ENCODE peak calls at places on chromosomes 5 and 9, in five cellular contexts. J, T, Y, N and M are unnamed samples.
A peak's percentile ranks its signal among the peaks of the same experiment; 100 is the strongest.

GRCh38 chr9:134637696-134638502 is 3.7 kb upstream of the COL5A1 start:
- DNase-seq in J (no peak), T (no peak), Y (no peak), N (no peak), M (no peak)

GRCh38 chr9:77488439-77489126 is 159.5 kb downstream of the GNA14 start:
- DNase-seq in T (no peak), Y (no peak), J (no peak), N (no peak), M (no peak)

GRCh38 chr9:5008206-5008605 is 23.1 kb downstream of the JAK2 start:
- DNase-seq in J (no peak), N (no peak), Y (no peak), T (no peak), M (no peak)

GRCh38 chr5:59768204-59769040 is 125.1 kb downstream of the PDE4D start:
- DNase-seq in J (no peak), N (peak; percentile 65), T (no peak), Y (peak; percentile 66), M (no peak)

GRCh38 chr9:89234186-89234585 is 55.6 kb upstream of the SHC3 start:
- DNase-seq in N (no peak), T (no peak), J (no peak), Y (no peak), M (no peak)

GRCh38 chr5:172640139-172640538 is 924 bp upstream of the NEURL1B start:
- DNase-seq in J (no peak), T (no peak), Y (no peak), N (no peak), M (no peak)

GRCh38 chr9:107397076-107398049 is 92.2 kb downstream of the KLF4 start:
- DNase-seq in Y (no peak), T (no peak), J (no peak), N (no peak), M (no peak)

GRCh38 chr5:127229185-127229889 is 61.3 kb upstream of the MEGF10 start:
- DNase-seq in Y (peak; percentile 33), T (no peak), N (peak; percentile 59), J (peak; percentile 25), M (no peak)

GRCh38 chr5:83220331-83220730 is 143.0 kb downstream of the XRCC4 start:
- DNase-seq in N (no peak), T (no peak), J (no peak), Y (no peak), M (no peak)

GRCh38 chr5:65482727-65483473 is 1.2 kb upstream of the ADAMTS6 start:
- DNase-seq in N (peak; percentile 30), Y (peak; percentile 25), J (no peak), T (peak; percentile 60), M (peak; percentile 84)